ENCODE peak calls at places on chromosomes 7 and 10, in seven cellular contexts. One of them, this sample, is unnamed.

GRCh38 chr10:50991496-50992355 is 82.6 kb upstream of the PRKG1 start:
- DNase-seq in kidney: peak
- DNase-seq in MCF 10A: no peak
- DNase-seq in GM23338: peak
- DNase-seq in cardiac fibroblast: peak
- DNase-seq in AG04450: no peak
- DNase-seq in upper lobe of left lung: peak
- DNase-seq in this sample: no peak

GRCh38 chr7:106421181-106421762 is 136.5 kb upstream of the NAMPT start:
- DNase-seq in cardiac fibroblast: peak
- DNase-seq in MCF 10A: peak
- DNase-seq in upper lobe of left lung: peak
- DNase-seq in AG04450: peak
- DNase-seq in GM23338: no peak
- DNase-seq in kidney: peak
- DNase-seq in this sample: no peak

GRCh38 chr10:119446441-119447277 is 95.9 kb downstream of the RGS10 start:
- DNase-seq in MCF 10A: no peak
- DNase-seq in AG04450: no peak
- DNase-seq in GM23338: no peak
- DNase-seq in upper lobe of left lung: no peak
- DNase-seq in cardiac fibroblast: no peak
- DNase-seq in kidney: peak
- DNase-seq in this sample: no peak

GRCh38 chr7:140310337-140311002 is 87.9 kb downstream of the SLC37A3 start:
- DNase-seq in GM23338: no peak
- DNase-seq in upper lobe of left lung: no peak
- DNase-seq in cardiac fibroblast: no peak
- DNase-seq in kidney: no peak
- DNase-seq in AG04450: no peak
- DNase-seq in MCF 10A: no peak
- DNase-seq in this sample: no peak

GRCh38 chr7:107610353-107610752 is 30.3 kb downstream of the BCAP29 start:
- DNase-seq in AG04450: no peak
- DNase-seq in upper lobe of left lung: no peak
- DNase-seq in kidney: no peak
- DNase-seq in MCF 10A: no peak
- DNase-seq in cardiac fibroblast: peak
- DNase-seq in GM23338: no peak
- DNase-seq in this sample: no peak

GRCh38 chr10:70493660-70494234 is 15.2 kb downstream of the PALD1 start:
- DNase-seq in MCF 10A: no peak
- DNase-seq in GM23338: peak
- DNase-seq in AG04450: no peak
- DNase-seq in cardiac fibroblast: no peak
- DNase-seq in kidney: peak
- DNase-seq in upper lobe of left lung: no peak
- DNase-seq in this sample: peak

GRCh38 chr7:105046414-105046813 is 32.4 kb downstream of the KMT2E start:
- DNase-seq in MCF 10A: no peak
- DNase-seq in cardiac fibroblast: peak
- DNase-seq in kidney: no peak
- DNase-seq in AG04450: peak
- DNase-seq in GM23338: no peak
- DNase-seq in upper lobe of left lung: no peak
- DNase-seq in this sample: no peak

GRCh38 chr10:76430330-76430729 is 998.9 kb downstream of the LRMDA start:
- DNase-seq in cardiac fibroblast: no peak
- DNase-seq in GM23338: no peak
- DNase-seq in kidney: no peak
- DNase-seq in upper lobe of left lung: no peak
- DNase-seq in MCF 10A: no peak
- DNase-seq in AG04450: no peak
- DNase-seq in this sample: no peak

GRCh38 chr7:4631021-4631663 is 51.0 kb upstream of the FOXK1 start:
- DNase-seq in upper lobe of left lung: no peak
- DNase-seq in kidney: peak
- DNase-seq in GM23338: no peak
- DNase-seq in cardiac fibroblast: no peak
- DNase-seq in AG04450: no peak
- DNase-seq in MCF 10A: no peak
- DNase-seq in this sample: no peak

GRCh38 chr10:131092416-131092815 is 219.1 kb downstream of the TCERG1L start:
- DNase-seq in AG04450: no peak
- DNase-seq in upper lobe of left lung: no peak
- DNase-seq in cardiac fibroblast: no peak
- DNase-seq in MCF 10A: no peak
- DNase-seq in kidney: no peak
- DNase-seq in GM23338: no peak
- DNase-seq in this sample: no peak

GRCh38 chr7:311796-312195 is 21.8 kb downstream of the FOXL3 start:
- DNase-seq in GM23338: no peak
- DNase-seq in cardiac fibroblast: no peak
- DNase-seq in kidney: peak
- DNase-seq in MCF 10A: peak
- DNase-seq in upper lobe of left lung: no peak
- DNase-seq in AG04450: no peak
- DNase-seq in this sample: no peak

GRCh38 chr7:67019562-67020390 is 23.1 kb downstream of the TYW1 start:
- DNase-seq in AG04450: no peak
- DNase-seq in kidney: no peak
- DNase-seq in GM23338: no peak
- DNase-seq in MCF 10A: no peak
- DNase-seq in cardiac fibroblast: no peak
- DNase-seq in upper lobe of left lung: no peak
- DNase-seq in this sample: no peak

GRCh38 chr10:114405011-114405350 is 679 bp upstream of the AFAP1L2 start:
- DNase-seq in GM23338: no peak
- DNase-seq in upper lobe of left lung: no peak
- DNase-seq in cardiac fibroblast: no peak
- DNase-seq in MCF 10A: no peak
- DNase-seq in kidney: no peak
- DNase-seq in AG04450: no peak
- DNase-seq in this sample: no peak

DNA sequence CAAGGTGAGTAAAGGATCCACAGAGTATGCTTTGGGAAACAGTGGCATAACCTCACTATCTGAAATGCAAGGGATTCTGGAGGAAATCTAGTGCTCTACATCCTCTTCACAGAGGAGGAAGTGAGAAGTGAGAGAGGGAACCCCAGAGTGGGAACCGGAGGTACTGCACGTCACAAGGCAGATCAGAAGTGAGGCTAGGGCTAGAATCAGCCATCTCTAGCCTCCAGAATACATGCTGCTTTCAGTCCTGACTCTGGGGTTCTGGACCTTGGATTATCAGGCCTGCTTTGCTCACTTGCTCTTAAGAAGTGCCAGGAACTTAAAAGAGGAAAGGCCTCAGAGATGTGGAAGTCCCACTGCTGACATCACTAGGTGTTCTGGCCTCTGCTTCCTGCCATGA is 25.7 kb downstream of the ZNF503 start:
- DNase-seq in upper lobe of left lung: peak
- DNase-seq in kidney: no peak
- DNase-seq in AG04450: no peak
- DNase-seq in GM23338: no peak
- DNase-seq in MCF 10A: no peak
- DNase-seq in cardiac fibroblast: no peak
- DNase-seq in this sample: no peak
- TF ChIP-seq CTCF in upper lobe of left lung: no peak
- TF ChIP-seq CTCF in kidney: no peak
- TF ChIP-seq CTCF in AG04450: no peak
- TF ChIP-seq CTCF in GM23338: no peak
- TF ChIP-seq CTCF in MCF 10A: no peak
- TF ChIP-seq CTCF in cardiac fibroblast: no peak
- TF ChIP-seq CTCF in this sample: no peak

DNA sequence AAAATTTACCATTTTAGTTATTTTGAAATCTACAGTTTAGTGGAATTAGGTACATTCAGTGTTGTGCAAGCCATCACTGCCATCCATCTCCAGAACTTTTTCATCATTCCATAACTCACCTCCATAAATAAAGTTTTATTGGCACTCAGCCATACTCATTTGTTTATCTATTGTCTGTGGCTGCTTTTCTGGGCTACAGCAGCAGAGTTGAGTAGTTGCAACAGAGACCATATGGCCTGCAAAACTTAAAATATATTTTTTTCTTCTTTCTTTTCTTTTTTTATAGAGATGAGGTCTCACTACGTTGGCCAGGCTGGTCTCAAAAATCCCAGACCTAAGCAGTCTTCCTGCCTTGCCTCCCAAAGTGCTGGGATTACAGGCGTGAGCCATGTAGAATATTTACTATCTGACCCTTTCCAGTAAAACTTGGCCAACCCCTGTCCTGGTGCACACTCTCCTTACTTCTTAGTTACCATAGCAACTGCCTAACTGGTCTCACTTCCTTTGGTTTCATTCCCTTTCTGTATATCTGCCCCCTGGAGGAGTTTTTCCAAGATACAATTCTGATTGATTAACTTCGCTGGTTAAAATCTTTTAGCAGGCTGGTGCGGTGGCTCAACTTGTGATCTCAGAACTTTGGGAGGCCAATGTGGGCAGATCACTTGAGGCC is 133.2 kb downstream of the CUX1 start:
- DNase-seq in MCF 10A: peak
- DNase-seq in AG04450: peak
- DNase-seq in GM23338: peak
- DNase-seq in kidney: no peak
- DNase-seq in upper lobe of left lung: no peak
- DNase-seq in cardiac fibroblast: peak
- DNase-seq in this sample: no peak
- TF ChIP-seq CTCF in MCF 10A: no peak
- TF ChIP-seq CTCF in AG04450: peak
- TF ChIP-seq CTCF in GM23338: peak
- TF ChIP-seq CTCF in kidney: no peak
- TF ChIP-seq CTCF in upper lobe of left lung: no peak
- TF ChIP-seq CTCF in cardiac fibroblast: peak
- TF ChIP-seq CTCF in this sample: no peak

GRCh38 chr10:122665946-122666345 is 33.7 kb downstream of the C10orf120 start:
- DNase-seq in AG04450: no peak
- DNase-seq in upper lobe of left lung: no peak
- DNase-seq in cardiac fibroblast: no peak
- DNase-seq in MCF 10A: no peak
- DNase-seq in kidney: no peak
- DNase-seq in GM23338: no peak
- DNase-seq in this sample: no peak

GRCh38 chr10:122671355-122671754 is 28.3 kb downstream of the C10orf120 start:
- DNase-seq in cardiac fibroblast: no peak
- DNase-seq in kidney: no peak
- DNase-seq in GM23338: no peak
- DNase-seq in MCF 10A: peak
- DNase-seq in upper lobe of left lung: peak
- DNase-seq in AG04450: no peak
- DNase-seq in this sample: no peak

GRCh38 chr10:122673731-122674130 is 25.9 kb downstream of the C10orf120 start:
- DNase-seq in cardiac fibroblast: no peak
- DNase-seq in AG04450: no peak
- DNase-seq in upper lobe of left lung: no peak
- DNase-seq in MCF 10A: no peak
- DNase-seq in GM23338: no peak
- DNase-seq in kidney: no peak
- DNase-seq in this sample: no peak

GRCh38 chr10:122669045-122669444 is 30.6 kb downstream of the C10orf120 start:
- DNase-seq in upper lobe of left lung: no peak
- DNase-seq in cardiac fibroblast: no peak
- DNase-seq in MCF 10A: no peak
- DNase-seq in AG04450: no peak
- DNase-seq in kidney: no peak
- DNase-seq in GM23338: no peak
- DNase-seq in this sample: no peak

DNA sequence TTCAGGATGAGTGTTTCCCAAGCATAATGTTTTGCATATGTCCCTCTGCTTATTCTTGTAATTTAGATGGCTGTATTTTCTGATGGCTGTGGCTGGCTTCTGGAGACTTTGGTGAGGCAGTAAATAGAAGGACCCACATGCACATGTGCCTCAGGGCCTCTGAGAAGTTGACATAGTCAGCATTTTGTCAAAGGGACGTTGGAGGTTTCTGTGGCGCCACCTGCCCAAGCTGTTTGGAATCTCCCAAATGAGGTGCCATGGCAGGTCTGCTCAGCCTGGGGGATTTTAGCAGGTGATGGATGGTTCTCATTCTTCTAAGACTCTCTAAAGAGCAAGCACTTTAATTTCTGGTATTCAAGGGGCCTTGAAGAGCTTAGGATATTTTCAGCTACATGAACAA is 29.8 kb downstream of the C10orf120 start:
- DNase-seq in upper lobe of left lung: no peak
- DNase-seq in GM23338: peak
- DNase-seq in kidney: no peak
- DNase-seq in MCF 10A: no peak
- DNase-seq in AG04450: no peak
- DNase-seq in cardiac fibroblast: no peak
- DNase-seq in this sample: no peak
- TF ChIP-seq CTCF in upper lobe of left lung: no peak
- TF ChIP-seq CTCF in GM23338: peak
- TF ChIP-seq CTCF in kidney: no peak
- TF ChIP-seq CTCF in MCF 10A: no peak
- TF ChIP-seq CTCF in AG04450: no peak
- TF ChIP-seq CTCF in cardiac fibroblast: no peak
- TF ChIP-seq CTCF in this sample: no peak

GRCh38 chr7:135335628-135336139 is 102.0 kb downstream of the STRA8 start:
- DNase-seq in cardiac fibroblast: peak
- DNase-seq in kidney: peak
- DNase-seq in AG04450: peak
- DNase-seq in upper lobe of left lung: peak
- DNase-seq in MCF 10A: peak
- DNase-seq in GM23338: peak
- DNase-seq in this sample: no peak
- TF ChIP-seq CTCF in cardiac fibroblast: peak
- TF ChIP-seq CTCF in kidney: peak
- TF ChIP-seq CTCF in AG04450: no peak
- TF ChIP-seq CTCF in upper lobe of left lung: peak
- TF ChIP-seq CTCF in MCF 10A: peak
- TF ChIP-seq CTCF in GM23338: peak
- TF ChIP-seq CTCF in this sample: no peak

DNA sequence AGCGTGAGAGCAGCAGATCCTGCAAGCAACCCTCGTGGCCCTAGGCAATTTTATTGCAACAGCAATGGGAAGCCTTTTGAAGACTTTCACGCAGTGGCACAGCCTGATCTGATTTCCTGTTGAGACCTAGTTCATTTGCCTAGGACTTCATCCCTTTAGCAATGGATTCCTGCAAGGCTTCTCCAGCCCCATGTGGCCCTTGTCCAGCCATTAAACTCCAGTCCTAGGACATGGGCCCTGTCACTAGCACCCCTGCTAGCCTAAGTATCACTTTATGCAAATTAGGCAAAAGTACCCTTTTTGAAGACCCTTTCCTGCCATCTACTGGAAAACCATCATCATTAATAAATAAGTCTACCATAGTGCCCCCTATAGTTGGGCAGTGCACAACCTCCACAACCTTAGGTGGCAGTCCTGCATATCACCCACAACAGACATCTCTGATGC is 379.4 kb downstream of the GALNT17 start:
- DNase-seq in AG04450: no peak
- DNase-seq in MCF 10A: no peak
- DNase-seq in GM23338: peak
- DNase-seq in kidney: no peak
- DNase-seq in upper lobe of left lung: no peak
- DNase-seq in cardiac fibroblast: no peak
- DNase-seq in this sample: no peak
- TF ChIP-seq CTCF in AG04450: no peak
- TF ChIP-seq CTCF in MCF 10A: no peak
- TF ChIP-seq CTCF in GM23338: peak
- TF ChIP-seq CTCF in kidney: no peak
- TF ChIP-seq CTCF in upper lobe of left lung: no peak
- TF ChIP-seq CTCF in cardiac fibroblast: no peak
- TF ChIP-seq CTCF in this sample: no peak

GRCh38 chr10:73218466-73219191 is 28.4 kb downstream of the DNAJC9 start:
- DNase-seq in AG04450: no peak
- DNase-seq in upper lobe of left lung: no peak
- DNase-seq in kidney: no peak
- DNase-seq in GM23338: peak
- DNase-seq in cardiac fibroblast: peak
- DNase-seq in MCF 10A: peak
- DNase-seq in this sample: no peak
- TF ChIP-seq CTCF in AG04450: peak
- TF ChIP-seq CTCF in upper lobe of left lung: no peak
- TF ChIP-seq CTCF in kidney: peak
- TF ChIP-seq CTCF in GM23338: peak
- TF ChIP-seq CTCF in cardiac fibroblast: peak
- TF ChIP-seq CTCF in MCF 10A: peak
- TF ChIP-seq CTCF in this sample: no peak

This sample was measured in activated B cell treated with CpG ODN at 0.5 μM for 24 hours.